ENCODE peak calls at places on chromosomes 3 and 15, in seven cellular contexts. One of them, this sample, is unnamed.

GRCh38 chr15:68834356-68834755 is 13.7 kb upstream of the ANP32A start:
- DNase-seq in Caco-2: no peak
- DNase-seq in SHP77: no peak
- DNase-seq in NCI-H460: no peak
- DNase-seq in stimulated activated CD8-positive, alpha-beta memory T cell treated with anti-CD3 and anti-CD28 coated beads, Interleukin-7, amount 100 ng/mL, for 1 hour: no peak
- DNase-seq in GM03348: no peak
- DNase-seq in activated CD8-positive, alpha-beta memory T cell treated with anti-CD3 and anti-CD28 coated beads for 48 hours: no peak
- DNase-seq in this sample: no peak

GRCh38 chr3:149448331-149448831 is 26.1 kb upstream of the TM4SF4 start:
- DNase-seq in Caco-2: no peak
- DNase-seq in NCI-H460: no peak
- DNase-seq in GM03348: peak
- DNase-seq in SHP77: no peak
- DNase-seq in activated CD8-positive, alpha-beta memory T cell treated with anti-CD3 and anti-CD28 coated beads for 48 hours: no peak
- DNase-seq in stimulated activated CD8-positive, alpha-beta memory T cell treated with anti-CD3 and anti-CD28 coated beads, Interleukin-7, amount 100 ng/mL, for 1 hour: no peak
- DNase-seq in this sample: no peak

GRCh38 chr3:169334994-169335393 is 328.5 kb downstream of the MECOM start:
- DNase-seq in GM03348: no peak
- DNase-seq in stimulated activated CD8-positive, alpha-beta memory T cell treated with anti-CD3 and anti-CD28 coated beads, Interleukin-7, amount 100 ng/mL, for 1 hour: no peak
- DNase-seq in NCI-H460: no peak
- DNase-seq in Caco-2: no peak
- DNase-seq in SHP77: no peak
- DNase-seq in activated CD8-positive, alpha-beta memory T cell treated with anti-CD3 and anti-CD28 coated beads for 48 hours: no peak
- DNase-seq in this sample: no peak

GRCh38 chr3:29283297-29283681 is 2.4 kb downstream of the RBMS3 start:
- DNase-seq in Caco-2: no peak
- DNase-seq in activated CD8-positive, alpha-beta memory T cell treated with anti-CD3 and anti-CD28 coated beads for 48 hours: no peak
- DNase-seq in NCI-H460: no peak
- DNase-seq in stimulated activated CD8-positive, alpha-beta memory T cell treated with anti-CD3 and anti-CD28 coated beads, Interleukin-7, amount 100 ng/mL, for 1 hour: no peak
- DNase-seq in SHP77: no peak
- DNase-seq in GM03348: peak
- DNase-seq in this sample: no peak

GRCh38 chr15:42880121-42880520 is 40.5 kb downstream of the TTBK2 start:
- DNase-seq in SHP77: no peak
- DNase-seq in activated CD8-positive, alpha-beta memory T cell treated with anti-CD3 and anti-CD28 coated beads for 48 hours: no peak
- DNase-seq in GM03348: no peak
- DNase-seq in Caco-2: no peak
- DNase-seq in stimulated activated CD8-positive, alpha-beta memory T cell treated with anti-CD3 and anti-CD28 coated beads, Interleukin-7, amount 100 ng/mL, for 1 hour: no peak
- DNase-seq in NCI-H460: no peak
- DNase-seq in this sample: no peak

GRCh38 chr3:122615303-122615702 is 37.9 kb downstream of the PARP15 start:
- DNase-seq in GM03348: no peak
- DNase-seq in activated CD8-positive, alpha-beta memory T cell treated with anti-CD3 and anti-CD28 coated beads for 48 hours: no peak
- DNase-seq in SHP77: no peak
- DNase-seq in stimulated activated CD8-positive, alpha-beta memory T cell treated with anti-CD3 and anti-CD28 coated beads, Interleukin-7, amount 100 ng/mL, for 1 hour: no peak
- DNase-seq in NCI-H460: no peak
- DNase-seq in Caco-2: no peak
- DNase-seq in this sample: no peak

GRCh38 chr3:138412821-138413531 is 21.4 kb upstream of the ESYT3 start:
- DNase-seq in stimulated activated CD8-positive, alpha-beta memory T cell treated with anti-CD3 and anti-CD28 coated beads, Interleukin-7, amount 100 ng/mL, for 1 hour: no peak
- DNase-seq in SHP77: no peak
- DNase-seq in NCI-H460: no peak
- DNase-seq in Caco-2: no peak
- DNase-seq in activated CD8-positive, alpha-beta memory T cell treated with anti-CD3 and anti-CD28 coated beads for 48 hours: no peak
- DNase-seq in GM03348: peak
- DNase-seq in this sample: no peak

GRCh38 chr3:155619118-155619915 is 125.6 kb downstream of the PLCH1 start:
- DNase-seq in stimulated activated CD8-positive, alpha-beta memory T cell treated with anti-CD3 and anti-CD28 coated beads, Interleukin-7, amount 100 ng/mL, for 1 hour: no peak
- DNase-seq in Caco-2: no peak
- DNase-seq in GM03348: no peak
- DNase-seq in SHP77: no peak
- DNase-seq in activated CD8-positive, alpha-beta memory T cell treated with anti-CD3 and anti-CD28 coated beads for 48 hours: no peak
- DNase-seq in NCI-H460: no peak
- DNase-seq in this sample: no peak

GRCh38 chr3:123650101-123650500 is 65.2 kb upstream of the HACD2 start:
- DNase-seq in GM03348: no peak
- DNase-seq in NCI-H460: no peak
- DNase-seq in activated CD8-positive, alpha-beta memory T cell treated with anti-CD3 and anti-CD28 coated beads for 48 hours: no peak
- DNase-seq in SHP77: no peak
- DNase-seq in stimulated activated CD8-positive, alpha-beta memory T cell treated with anti-CD3 and anti-CD28 coated beads, Interleukin-7, amount 100 ng/mL, for 1 hour: no peak
- DNase-seq in Caco-2: no peak
- DNase-seq in this sample: no peak

GRCh38 chr15:74316116-74316515 is 51.3 kb downstream of the CYP11A1 start:
- DNase-seq in Caco-2: no peak
- DNase-seq in stimulated activated CD8-positive, alpha-beta memory T cell treated with anti-CD3 and anti-CD28 coated beads, Interleukin-7, amount 100 ng/mL, for 1 hour: no peak
- DNase-seq in NCI-H460: no peak
- DNase-seq in SHP77: no peak
- DNase-seq in activated CD8-positive, alpha-beta memory T cell treated with anti-CD3 and anti-CD28 coated beads for 48 hours: no peak
- DNase-seq in GM03348: no peak
- DNase-seq in this sample: no peak

GRCh38 chr15:74616996-74617395 is 1.4 kb downstream of the CLK3 start:
- DNase-seq in NCI-H460: no peak
- DNase-seq in Caco-2: no peak
- DNase-seq in SHP77: no peak
- DNase-seq in activated CD8-positive, alpha-beta memory T cell treated with anti-CD3 and anti-CD28 coated beads for 48 hours: no peak
- DNase-seq in stimulated activated CD8-positive, alpha-beta memory T cell treated with anti-CD3 and anti-CD28 coated beads, Interleukin-7, amount 100 ng/mL, for 1 hour: no peak
- DNase-seq in GM03348: no peak
- DNase-seq in this sample: no peak

GRCh38 chr3:40658305-40658704 is 133.5 kb downstream of the ZNF621 start:
- DNase-seq in activated CD8-positive, alpha-beta memory T cell treated with anti-CD3 and anti-CD28 coated beads for 48 hours: no peak
- DNase-seq in stimulated activated CD8-positive, alpha-beta memory T cell treated with anti-CD3 and anti-CD28 coated beads, Interleukin-7, amount 100 ng/mL, for 1 hour: no peak
- DNase-seq in GM03348: no peak
- DNase-seq in Caco-2: no peak
- DNase-seq in SHP77: no peak
- DNase-seq in NCI-H460: no peak
- DNase-seq in this sample: no peak

GRCh38 chr15:63041982-63042878 is at the start of gene TPM1:
- DNase-seq in Caco-2: peak
- DNase-seq in NCI-H460: no peak
- DNase-seq in GM03348: peak
- DNase-seq in activated CD8-positive, alpha-beta memory T cell treated with anti-CD3 and anti-CD28 coated beads for 48 hours: no peak
- DNase-seq in SHP77: no peak
- DNase-seq in stimulated activated CD8-positive, alpha-beta memory T cell treated with anti-CD3 and anti-CD28 coated beads, Interleukin-7, amount 100 ng/mL, for 1 hour: no peak
- DNase-seq in this sample: peak

GRCh38 chr15:66789029-66790025 is 87.3 kb downstream of the SMAD6 start:
- DNase-seq in GM03348: peak
- DNase-seq in NCI-H460: peak
- DNase-seq in SHP77: peak
- DNase-seq in stimulated activated CD8-positive, alpha-beta memory T cell treated with anti-CD3 and anti-CD28 coated beads, Interleukin-7, amount 100 ng/mL, for 1 hour: no peak
- DNase-seq in Caco-2: no peak
- DNase-seq in activated CD8-positive, alpha-beta memory T cell treated with anti-CD3 and anti-CD28 coated beads for 48 hours: no peak
- DNase-seq in this sample: peak

GRCh38 chr3:126556637-126557414 is 1.9 kb downstream of the C3orf22 start:
- DNase-seq in stimulated activated CD8-positive, alpha-beta memory T cell treated with anti-CD3 and anti-CD28 coated beads, Interleukin-7, amount 100 ng/mL, for 1 hour: no peak
- DNase-seq in Caco-2: no peak
- DNase-seq in SHP77: no peak
- DNase-seq in activated CD8-positive, alpha-beta memory T cell treated with anti-CD3 and anti-CD28 coated beads for 48 hours: no peak
- DNase-seq in GM03348: peak
- DNase-seq in NCI-H460: no peak
- DNase-seq in this sample: no peak

GRCh38 chr3:25846282-25846681 is 56.4 kb downstream of the OXSM start:
- DNase-seq in activated CD8-positive, alpha-beta memory T cell treated with anti-CD3 and anti-CD28 coated beads for 48 hours: no peak
- DNase-seq in SHP77: no peak
- DNase-seq in GM03348: no peak
- DNase-seq in NCI-H460: no peak
- DNase-seq in Caco-2: no peak
- DNase-seq in stimulated activated CD8-positive, alpha-beta memory T cell treated with anti-CD3 and anti-CD28 coated beads, Interleukin-7, amount 100 ng/mL, for 1 hour: no peak
- DNase-seq in this sample: no peak

GRCh38 chr3:133955892-133956291 is 60.2 kb upstream of the RAB6B start:
- DNase-seq in activated CD8-positive, alpha-beta memory T cell treated with anti-CD3 and anti-CD28 coated beads for 48 hours: no peak
- DNase-seq in GM03348: no peak
- DNase-seq in stimulated activated CD8-positive, alpha-beta memory T cell treated with anti-CD3 and anti-CD28 coated beads, Interleukin-7, amount 100 ng/mL, for 1 hour: no peak
- DNase-seq in SHP77: no peak
- DNase-seq in Caco-2: no peak
- DNase-seq in NCI-H460: no peak
- DNase-seq in this sample: peak

GRCh38 chr3:142962520-142963265 is 781 bp downstream of the PAQR9 start:
- DNase-seq in Caco-2: no peak
- DNase-seq in NCI-H460: no peak
- DNase-seq in activated CD8-positive, alpha-beta memory T cell treated with anti-CD3 and anti-CD28 coated beads for 48 hours: no peak
- DNase-seq in SHP77: no peak
- DNase-seq in GM03348: no peak
- DNase-seq in stimulated activated CD8-positive, alpha-beta memory T cell treated with anti-CD3 and anti-CD28 coated beads, Interleukin-7, amount 100 ng/mL, for 1 hour: no peak
- DNase-seq in this sample: no peak

GRCh38 chr15:97520689-97521088 is 439.8 kb upstream of the ARRDC4 start:
- DNase-seq in stimulated activated CD8-positive, alpha-beta memory T cell treated with anti-CD3 and anti-CD28 coated beads, Interleukin-7, amount 100 ng/mL, for 1 hour: no peak
- DNase-seq in GM03348: no peak
- DNase-seq in Caco-2: no peak
- DNase-seq in SHP77: no peak
- DNase-seq in NCI-H460: no peak
- DNase-seq in activated CD8-positive, alpha-beta memory T cell treated with anti-CD3 and anti-CD28 coated beads for 48 hours: no peak
- DNase-seq in this sample: no peak

GRCh38 chr3:71863563-71864190 is 78.7 kb upstream of the PROK2 start:
- DNase-seq in SHP77: no peak
- DNase-seq in NCI-H460: no peak
- DNase-seq in activated CD8-positive, alpha-beta memory T cell treated with anti-CD3 and anti-CD28 coated beads for 48 hours: no peak
- DNase-seq in stimulated activated CD8-positive, alpha-beta memory T cell treated with anti-CD3 and anti-CD28 coated beads, Interleukin-7, amount 100 ng/mL, for 1 hour: no peak
- DNase-seq in Caco-2: no peak
- DNase-seq in GM03348: no peak
- DNase-seq in this sample: no peak

GRCh38 chr3:8499181-8499611 is 2.4 kb upstream of the LMCD1 start:
- DNase-seq in NCI-H460: no peak
- DNase-seq in activated CD8-positive, alpha-beta memory T cell treated with anti-CD3 and anti-CD28 coated beads for 48 hours: no peak
- DNase-seq in GM03348: no peak
- DNase-seq in SHP77: no peak
- DNase-seq in Caco-2: no peak
- DNase-seq in stimulated activated CD8-positive, alpha-beta memory T cell treated with anti-CD3 and anti-CD28 coated beads, Interleukin-7, amount 100 ng/mL, for 1 hour: no peak
- DNase-seq in this sample: no peak

GRCh38 chr3:59318881-59319280 is 269.1 kb upstream of the CFAP20DC start:
- DNase-seq in activated CD8-positive, alpha-beta memory T cell treated with anti-CD3 and anti-CD28 coated beads for 48 hours: no peak
- DNase-seq in NCI-H460: no peak
- DNase-seq in Caco-2: no peak
- DNase-seq in SHP77: no peak
- DNase-seq in stimulated activated CD8-positive, alpha-beta memory T cell treated with anti-CD3 and anti-CD28 coated beads, Interleukin-7, amount 100 ng/mL, for 1 hour: no peak
- DNase-seq in GM03348: no peak
- DNase-seq in this sample: no peak

GRCh38 chr15:85100186-85100937 is 118.7 kb downstream of the PDE8A start:
- DNase-seq in stimulated activated CD8-positive, alpha-beta memory T cell treated with anti-CD3 and anti-CD28 coated beads, Interleukin-7, amount 100 ng/mL, for 1 hour: no peak
- DNase-seq in GM03348: no peak
- DNase-seq in SHP77: no peak
- DNase-seq in NCI-H460: no peak
- DNase-seq in activated CD8-positive, alpha-beta memory T cell treated with anti-CD3 and anti-CD28 coated beads for 48 hours: no peak
- DNase-seq in Caco-2: no peak
- DNase-seq in this sample: no peak

GRCh38 chr3:122314467-122314866 is 10.6 kb upstream of the CSTA start:
- DNase-seq in SHP77: no peak
- DNase-seq in Caco-2: no peak
- DNase-seq in activated CD8-positive, alpha-beta memory T cell treated with anti-CD3 and anti-CD28 coated beads for 48 hours: no peak
- DNase-seq in GM03348: peak
- DNase-seq in stimulated activated CD8-positive, alpha-beta memory T cell treated with anti-CD3 and anti-CD28 coated beads, Interleukin-7, amount 100 ng/mL, for 1 hour: no peak
- DNase-seq in NCI-H460: no peak
- DNase-seq in this sample: no peak

GRCh38 chr3:3560566-3561336 is 238.5 kb upstream of the LRRN1 start:
- DNase-seq in Caco-2: no peak
- DNase-seq in stimulated activated CD8-positive, alpha-beta memory T cell treated with anti-CD3 and anti-CD28 coated beads, Interleukin-7, amount 100 ng/mL, for 1 hour: no peak
- DNase-seq in SHP77: no peak
- DNase-seq in GM03348: no peak
- DNase-seq in NCI-H460: no peak
- DNase-seq in activated CD8-positive, alpha-beta memory T cell treated with anti-CD3 and anti-CD28 coated beads for 48 hours: no peak
- DNase-seq in this sample: no peak

GRCh38 chr3:184338538-184338945 is 1.1 kb downstream of the FAM131A start:
- DNase-seq in GM03348: no peak
- DNase-seq in Caco-2: no peak
- DNase-seq in stimulated activated CD8-positive, alpha-beta memory T cell treated with anti-CD3 and anti-CD28 coated beads, Interleukin-7, amount 100 ng/mL, for 1 hour: no peak
- DNase-seq in activated CD8-positive, alpha-beta memory T cell treated with anti-CD3 and anti-CD28 coated beads for 48 hours: no peak
- DNase-seq in NCI-H460: no peak
- DNase-seq in SHP77: peak
- DNase-seq in this sample: no peak

GRCh38 chr3:53255360-53255774 is 455 bp downstream of the TKT start:
- DNase-seq in SHP77: no peak
- DNase-seq in GM03348: peak
- DNase-seq in Caco-2: no peak
- DNase-seq in stimulated activated CD8-positive, alpha-beta memory T cell treated with anti-CD3 and anti-CD28 coated beads, Interleukin-7, amount 100 ng/mL, for 1 hour: no peak
- DNase-seq in activated CD8-positive, alpha-beta memory T cell treated with anti-CD3 and anti-CD28 coated beads for 48 hours: peak
- DNase-seq in NCI-H460: no peak
- DNase-seq in this sample: no peak

GRCh38 chr3:127809211-127809610 is 13.1 kb downstream of the MGLL start:
- DNase-seq in GM03348: no peak
- DNase-seq in NCI-H460: no peak
- DNase-seq in SHP77: no peak
- DNase-seq in Caco-2: no peak
- DNase-seq in activated CD8-positive, alpha-beta memory T cell treated with anti-CD3 and anti-CD28 coated beads for 48 hours: no peak
- DNase-seq in stimulated activated CD8-positive, alpha-beta memory T cell treated with anti-CD3 and anti-CD28 coated beads, Interleukin-7, amount 100 ng/mL, for 1 hour: no peak
- DNase-seq in this sample: no peak

GRCh38 chr3:123069021-123069381 is 2.2 kb downstream of the PDIA5 start:
- DNase-seq in NCI-H460: no peak
- DNase-seq in stimulated activated CD8-positive, alpha-beta memory T cell treated with anti-CD3 and anti-CD28 coated beads, Interleukin-7, amount 100 ng/mL, for 1 hour: no peak
- DNase-seq in GM03348: no peak
- DNase-seq in SHP77: no peak
- DNase-seq in activated CD8-positive, alpha-beta memory T cell treated with anti-CD3 and anti-CD28 coated beads for 48 hours: no peak
- DNase-seq in Caco-2: no peak
- DNase-seq in this sample: no peak

GRCh38 chr3:3615533-3615932 is 183.7 kb upstream of the LRRN1 start:
- DNase-seq in GM03348: no peak
- DNase-seq in NCI-H460: no peak
- DNase-seq in stimulated activated CD8-positive, alpha-beta memory T cell treated with anti-CD3 and anti-CD28 coated beads, Interleukin-7, amount 100 ng/mL, for 1 hour: no peak
- DNase-seq in activated CD8-positive, alpha-beta memory T cell treated with anti-CD3 and anti-CD28 coated beads for 48 hours: no peak
- DNase-seq in SHP77: no peak
- DNase-seq in Caco-2: no peak
- DNase-seq in this sample: no peak

GRCh38 chr3:11610700-11611099 is 33.0 kb downstream of the VGLL4 start:
- DNase-seq in SHP77: no peak
- DNase-seq in GM03348: no peak
- DNase-seq in activated CD8-positive, alpha-beta memory T cell treated with anti-CD3 and anti-CD28 coated beads for 48 hours: no peak
- DNase-seq in Caco-2: no peak
- DNase-seq in stimulated activated CD8-positive, alpha-beta memory T cell treated with anti-CD3 and anti-CD28 coated beads, Interleukin-7, amount 100 ng/mL, for 1 hour: no peak
- DNase-seq in NCI-H460: no peak
- DNase-seq in this sample: no peak

GRCh38 chr15:60021589-60022378 is 17.7 kb downstream of the FOXB1 start:
- DNase-seq in activated CD8-positive, alpha-beta memory T cell treated with anti-CD3 and anti-CD28 coated beads for 48 hours: no peak
- DNase-seq in NCI-H460: no peak
- DNase-seq in GM03348: no peak
- DNase-seq in SHP77: no peak
- DNase-seq in Caco-2: no peak
- DNase-seq in stimulated activated CD8-positive, alpha-beta memory T cell treated with anti-CD3 and anti-CD28 coated beads, Interleukin-7, amount 100 ng/mL, for 1 hour: no peak
- DNase-seq in this sample: no peak

GRCh38 chr3:100265016-100265415 is 4.2 kb downstream of the TBC1D23 start:
- DNase-seq in stimulated activated CD8-positive, alpha-beta memory T cell treated with anti-CD3 and anti-CD28 coated beads, Interleukin-7, amount 100 ng/mL, for 1 hour: no peak
- DNase-seq in SHP77: no peak
- DNase-seq in GM03348: no peak
- DNase-seq in Caco-2: no peak
- DNase-seq in NCI-H460: no peak
- DNase-seq in activated CD8-positive, alpha-beta memory T cell treated with anti-CD3 and anti-CD28 coated beads for 48 hours: no peak
- DNase-seq in this sample: no peak

GRCh38 chr3:73681610-73682009 is 56.9 kb upstream of the PDZRN3 start:
- DNase-seq in activated CD8-positive, alpha-beta memory T cell treated with anti-CD3 and anti-CD28 coated beads for 48 hours: no peak
- DNase-seq in Caco-2: no peak
- DNase-seq in GM03348: peak
- DNase-seq in SHP77: no peak
- DNase-seq in stimulated activated CD8-positive, alpha-beta memory T cell treated with anti-CD3 and anti-CD28 coated beads, Interleukin-7, amount 100 ng/mL, for 1 hour: no peak
- DNase-seq in NCI-H460: no peak
- DNase-seq in this sample: peak

GRCh38 chr3:23740517-23741402 is 65.0 kb upstream of the UBE2E1 start:
- DNase-seq in SHP77: peak
- DNase-seq in activated CD8-positive, alpha-beta memory T cell treated with anti-CD3 and anti-CD28 coated beads for 48 hours: no peak
- DNase-seq in Caco-2: no peak
- DNase-seq in GM03348: peak
- DNase-seq in NCI-H460: peak
- DNase-seq in stimulated activated CD8-positive, alpha-beta memory T cell treated with anti-CD3 and anti-CD28 coated beads, Interleukin-7, amount 100 ng/mL, for 1 hour: no peak
- DNase-seq in this sample: no peak